ENCODE peak calls at places on chromosomes 11 and 22, in eight cellular contexts. V is PC-3, U is neural progenitor cell, R is lung, B is thoracic aorta, S is tibial nerve, C is type B pancreatic cell, H is GM06990. D is an unnamed sample.

GRCh38 chr11:82895437-82896091 is 4.7 kb downstream of the PRCP start:
- DNase-seq in U (no peak), B (no peak), H (peak; percentile 43), R (no peak), S (no peak), V (no peak), C (no peak), D (no peak)

GRCh38 chr22:20517841-20518592 is 10.6 kb downstream of the MED15 start:
- DNase-seq in C (no peak), U (no peak), S (no peak), R (no peak), H (no peak), V (no peak), B (no peak), D (no peak)

GRCh38 chr11:1293619-1294015 is 15.8 kb downstream of the TOLLIP start:
- DNase-seq in H (no peak), V (peak; percentile 27), C (no peak), B (no peak), U (no peak), S (no peak), R (no peak), D (no peak)

GRCh38 chr11:122036022-122036421 is 80.0 kb downstream of the BLID start:
- DNase-seq in R (no peak), C (no peak), H (no peak), B (no peak), S (no peak), V (no peak), U (no peak), D (no peak)

GRCh38 chr11:24509114-24509513 is 12.3 kb downstream of the LUZP2 start:
- DNase-seq in C (no peak), V (peak; percentile 44), B (no peak), R (no peak), U (no peak), S (no peak), H (no peak), D (no peak)

GRCh38 chr11:12377824-12378593 is 638 bp downstream of the PARVA start:
- DNase-seq in B (peak; percentile 32), R (peak; percentile 77), U (peak; percentile 90), H (no peak), C (peak; percentile 79), S (peak; percentile 52), V (peak; percentile 83), D (peak; percentile 91)

GRCh38 chr11:67507242-67507890 is 596 bp downstream of the CDK2AP2 start:
- DNase-seq in C (no peak), H (no peak), S (peak; percentile 62), V (peak; percentile 82), R (peak; percentile 84), U (peak; percentile 83), B (peak; percentile 56), D (no peak)

GRCh38 chr11:61477734-61478148 is 30.8 kb upstream of the LRRC10B start:
- DNase-seq in H (peak; percentile 32), C (no peak), V (peak; percentile 64), U (peak; percentile 79), S (peak; percentile 63), R (peak; percentile 43), B (no peak), D (no peak)

GRCh38 chr22:27213766-27214581 is 556.6 kb downstream of the MIAT start:
- DNase-seq in V (no peak), B (peak; percentile 44), U (no peak), C (no peak), R (no peak), H (no peak), S (peak; percentile 65), D (peak; percentile 87)

GRCh38 chr11:63609536-63609935 is 4.7 kb downstream of the PLAAT3 start:
- DNase-seq in S (no peak), B (no peak), V (no peak), C (no peak), U (no peak), R (no peak), H (no peak), D (no peak)

GRCh38 chr22:25896098-25896497 is 154.1 kb downstream of the MYO18B start:
- DNase-seq in S (no peak), C (no peak), B (no peak), U (peak; percentile 16), H (no peak), V (no peak), R (no peak), D (no peak)

GRCh38 chr11:32847511-32847910 is 17.8 kb downstream of the PRRG4 start:
- DNase-seq in S (no peak), C (no peak), R (no peak), B (no peak), V (no peak), H (no peak), U (no peak), D (no peak)

GRCh38 chr22:35359380-35360065 is 21.4 kb upstream of the HMOX1 start:
- DNase-seq in U (no peak), C (no peak), V (no peak), S (no peak), R (no peak), B (no peak), H (no peak), D (no peak)

GRCh38 chr11:11748706-11749365 is 92.9 kb upstream of the USP47 start:
- DNase-seq in B (no peak), H (no peak), U (no peak), R (no peak), C (no peak), S (no peak), V (peak; percentile 82), D (no peak)

GRCh38 chr11:130872102-130872501 is 44.2 kb downstream of the SNX19 start:
- DNase-seq in R (no peak), U (no peak), H (no peak), C (no peak), V (no peak), S (no peak), B (no peak), D (no peak)

GRCh38 chr11:65215441-65216076 is 33.8 kb downstream of the CAPN1 start:
- DNase-seq in R (no peak), S (no peak), H (no peak), B (no peak), C (peak; percentile 62), U (no peak), V (no peak), D (no peak)

GRCh38 chr11:65216830-65217229 is 35.1 kb downstream of the CAPN1 start:
- DNase-seq in S (no peak), U (no peak), H (no peak), V (no peak), R (no peak), C (peak; percentile 53), B (no peak), D (no peak)

GRCh38 chr11:65212226-65212801 is 30.6 kb downstream of the CAPN1 start:
- DNase-seq in C (peak; percentile 53), S (no peak), V (no peak), U (no peak), B (no peak), H (no peak), R (no peak), D (no peak)

GRCh38 chr11:65213322-65214211 is 31.8 kb downstream of the CAPN1 start:
- DNase-seq in S (no peak), V (no peak), B (no peak), C (peak; percentile 66), H (no peak), U (no peak), R (no peak), D (no peak)

GRCh38 chr11:65214212-65214845 is 32.6 kb downstream of the CAPN1 start:
- DNase-seq in U (no peak), C (no peak), B (no peak), H (no peak), R (no peak), S (no peak), V (no peak), D (no peak)
- TF ChIP-seq CTCF in U (no peak), C (no peak), B (no peak), H (no peak), R (no peak), S (no peak), V (no peak), D (no peak)

GRCh38 chr11:134518616-134519389 is 106.8 kb upstream of the B3GAT1 start:
- DNase-seq in V (no peak), U (no peak), C (no peak), R (no peak), B (no peak), S (no peak), H (no peak), D (no peak)

GRCh38 chr11:134516529-134516928 is 104.5 kb upstream of the B3GAT1 start:
- DNase-seq in B (no peak), S (no peak), H (no peak), C (no peak), V (no peak), U (peak; percentile 58), R (no peak), D (no peak)

GRCh38 chr11:134515081-134515960 is 103.3 kb upstream of the B3GAT1 start:
- DNase-seq in H (no peak), S (no peak), V (no peak), R (no peak), C (no peak), U (no peak), B (no peak), D (no peak)

GRCh38 chr11:134517621-134518293 is 105.7 kb upstream of the B3GAT1 start:
- DNase-seq in H (no peak), V (no peak), B (no peak), C (no peak), U (no peak), R (no peak), S (no peak), D (no peak)

GRCh38 chr11:134517115-134517514 is 105.1 kb upstream of the B3GAT1 start:
- DNase-seq in B (no peak), H (no peak), C (no peak), U (no peak), R (no peak), V (no peak), S (no peak), D (no peak)
- TF ChIP-seq CTCF in B (no peak), H (no peak), C (no peak), U (no peak), R (no peak), V (no peak), S (no peak), D (no peak)

GRCh38 chr22:23270212-23270733 is 90.0 kb downstream of the BCR start:
- DNase-seq in C (no peak), U (peak; percentile 34), V (no peak), H (no peak), S (no peak), R (no peak), B (no peak), D (no peak)
- TF ChIP-seq CTCF in C (peak; percentile 37), U (peak; percentile 28), V (no peak), H (no peak), S (no peak), R (no peak), B (no peak), D (no peak)

DNA sequence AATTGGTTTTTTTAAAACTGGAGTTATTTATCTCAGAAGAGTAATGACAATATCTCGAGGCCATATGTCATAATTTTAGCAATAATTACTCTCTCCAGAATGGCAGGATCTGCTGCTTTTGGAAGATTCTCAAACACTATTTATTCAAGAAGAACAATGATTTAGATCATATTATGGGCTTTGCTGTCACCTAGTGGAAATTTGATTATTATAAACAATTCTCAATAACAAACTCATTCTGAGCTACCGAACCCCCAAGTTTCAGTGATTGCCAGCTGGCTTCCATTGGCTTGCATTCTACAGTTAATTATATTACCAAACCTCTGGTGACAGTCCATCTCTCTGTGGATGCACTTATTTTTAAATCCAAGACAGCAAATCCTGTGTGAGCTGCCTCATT is 27.9 kb upstream of the SLC36A4 start:
- DNase-seq in C (no peak), U (no peak), S (no peak), H (no peak), R (no peak), B (no peak), V (peak; percentile 54), D (no peak)
- TF ChIP-seq CTCF in C (peak; percentile 61), U (peak; percentile 42), S (no peak), H (no peak), R (peak; percentile 31), B (no peak), V (peak; percentile 66), D (peak; percentile 59)

GRCh38 chr11:15276616-15277015 is 161.9 kb downstream of the INSC start:
- DNase-seq in B (no peak), U (peak; percentile 61), R (no peak), V (no peak), S (no peak), C (no peak), H (no peak), D (no peak)
- TF ChIP-seq CTCF in B (no peak), U (peak; percentile 67), R (no peak), V (no peak), S (peak; percentile 25), C (peak; percentile 74), H (peak; percentile 26), D (peak; percentile 49)

D was measured in osteocyte.